ENCODE peak calls at places on chromosomes 6 and 20, in eight cellular contexts. One of them, this sample, is unnamed.

GRCh38 chr6:35178932-35179832 is 34.6 kb upstream of the SCUBE3 start:
- DNase-seq in suprapubic skin: peak
- DNase-seq in adrenal gland: no peak
- DNase-seq in body of pancreas: no peak
- DNase-seq in HFF-Myc: no peak
- DNase-seq in AG09309: no peak
- DNase-seq in nephron progenitor cell: no peak
- DNase-seq in osteocyte: no peak
- DNase-seq in this sample: no peak

GRCh38 chr20:43459022-43459942 is 1.6 kb downstream of the SRSF6 start:
- DNase-seq in body of pancreas: peak
- DNase-seq in nephron progenitor cell: peak
- DNase-seq in osteocyte: no peak
- DNase-seq in adrenal gland: peak
- DNase-seq in HFF-Myc: no peak
- DNase-seq in AG09309: no peak
- DNase-seq in suprapubic skin: peak
- DNase-seq in this sample: no peak

GRCh38 chr6:108531332-108531731 is 29.4 kb upstream of the FOXO3 start:
- DNase-seq in nephron progenitor cell: no peak
- DNase-seq in HFF-Myc: no peak
- DNase-seq in suprapubic skin: no peak
- DNase-seq in osteocyte: no peak
- DNase-seq in AG09309: no peak
- DNase-seq in adrenal gland: no peak
- DNase-seq in body of pancreas: no peak
- DNase-seq in this sample: no peak

GRCh38 chr6:5333653-5334052 is 72.3 kb downstream of the FARS2 start:
- DNase-seq in HFF-Myc: peak
- DNase-seq in nephron progenitor cell: no peak
- DNase-seq in suprapubic skin: no peak
- DNase-seq in adrenal gland: no peak
- DNase-seq in AG09309: peak
- DNase-seq in body of pancreas: no peak
- DNase-seq in osteocyte: no peak
- DNase-seq in this sample: no peak

GRCh38 chr6:155041781-155042279 is 46.7 kb downstream of the TIAM2 start:
- DNase-seq in AG09309: no peak
- DNase-seq in nephron progenitor cell: no peak
- DNase-seq in suprapubic skin: no peak
- DNase-seq in body of pancreas: peak
- DNase-seq in HFF-Myc: no peak
- DNase-seq in osteocyte: no peak
- DNase-seq in adrenal gland: no peak
- DNase-seq in this sample: no peak

GRCh38 chr6:89693207-89693606 is 54.7 kb upstream of the LYRM2 start:
- DNase-seq in body of pancreas: no peak
- DNase-seq in nephron progenitor cell: no peak
- DNase-seq in osteocyte: no peak
- DNase-seq in adrenal gland: no peak
- DNase-seq in HFF-Myc: no peak
- DNase-seq in AG09309: no peak
- DNase-seq in suprapubic skin: no peak
- DNase-seq in this sample: no peak

GRCh38 chr20:51562334-51563140 is 20.0 kb upstream of the NFATC2 start:
- DNase-seq in AG09309: peak
- DNase-seq in body of pancreas: peak
- DNase-seq in nephron progenitor cell: peak
- DNase-seq in osteocyte: peak
- DNase-seq in HFF-Myc: peak
- DNase-seq in adrenal gland: peak
- DNase-seq in suprapubic skin: peak
- DNase-seq in this sample: peak

GRCh38 chr20:1816384-1817381 is 78.5 kb upstream of the SIRPA start:
- DNase-seq in osteocyte: peak
- DNase-seq in body of pancreas: no peak
- DNase-seq in nephron progenitor cell: no peak
- DNase-seq in AG09309: peak
- DNase-seq in adrenal gland: peak
- DNase-seq in HFF-Myc: no peak
- DNase-seq in suprapubic skin: peak
- DNase-seq in this sample: no peak

GRCh38 chr6:169078399-169079145 is 175.1 kb downstream of the THBS2 start:
- DNase-seq in osteocyte: no peak
- DNase-seq in nephron progenitor cell: no peak
- DNase-seq in AG09309: no peak
- DNase-seq in adrenal gland: no peak
- DNase-seq in suprapubic skin: no peak
- DNase-seq in body of pancreas: no peak
- DNase-seq in HFF-Myc: no peak
- DNase-seq in this sample: no peak

GRCh38 chr6:132526461-132526860 is 11.6 kb upstream of the TAAR9 start:
- DNase-seq in suprapubic skin: no peak
- DNase-seq in adrenal gland: no peak
- DNase-seq in AG09309: no peak
- DNase-seq in HFF-Myc: no peak
- DNase-seq in nephron progenitor cell: no peak
- DNase-seq in body of pancreas: no peak
- DNase-seq in osteocyte: no peak
- DNase-seq in this sample: no peak

GRCh38 chr20:35561268-35561667 is 19.4 kb downstream of the ERGIC3 start:
- DNase-seq in nephron progenitor cell: peak
- DNase-seq in osteocyte: no peak
- DNase-seq in suprapubic skin: no peak
- DNase-seq in adrenal gland: no peak
- DNase-seq in AG09309: peak
- DNase-seq in body of pancreas: peak
- DNase-seq in HFF-Myc: peak
- DNase-seq in this sample: peak

GRCh38 chr6:86122086-86122485 is 479.4 kb upstream of the SYNCRIP start:
- DNase-seq in AG09309: no peak
- DNase-seq in osteocyte: no peak
- DNase-seq in nephron progenitor cell: no peak
- DNase-seq in body of pancreas: no peak
- DNase-seq in suprapubic skin: no peak
- DNase-seq in adrenal gland: no peak
- DNase-seq in HFF-Myc: no peak
- DNase-seq in this sample: no peak

GRCh38 chr6:56482525-56482924 is 160.2 kb downstream of the DST start:
- DNase-seq in nephron progenitor cell: no peak
- DNase-seq in suprapubic skin: no peak
- DNase-seq in AG09309: no peak
- DNase-seq in body of pancreas: peak
- DNase-seq in adrenal gland: no peak
- DNase-seq in HFF-Myc: no peak
- DNase-seq in osteocyte: no peak
- DNase-seq in this sample: no peak

GRCh38 chr20:21397341-21398108 is at the start of gene NKX2-4:
- DNase-seq in osteocyte: no peak
- DNase-seq in AG09309: no peak
- DNase-seq in nephron progenitor cell: peak
- DNase-seq in adrenal gland: no peak
- DNase-seq in suprapubic skin: no peak
- DNase-seq in HFF-Myc: no peak
- DNase-seq in body of pancreas: no peak
- DNase-seq in this sample: no peak

GRCh38 chr20:53666144-53666543 is 72.5 kb upstream of the ZNF217 start:
- DNase-seq in osteocyte: no peak
- DNase-seq in adrenal gland: no peak
- DNase-seq in body of pancreas: no peak
- DNase-seq in suprapubic skin: no peak
- DNase-seq in HFF-Myc: no peak
- DNase-seq in nephron progenitor cell: no peak
- DNase-seq in AG09309: no peak
- DNase-seq in this sample: no peak

GRCh38 chr6:66496659-66497058 is 789.6 kb upstream of the EYS start:
- DNase-seq in adrenal gland: no peak
- DNase-seq in osteocyte: no peak
- DNase-seq in HFF-Myc: no peak
- DNase-seq in suprapubic skin: no peak
- DNase-seq in AG09309: no peak
- DNase-seq in body of pancreas: no peak
- DNase-seq in nephron progenitor cell: no peak
- DNase-seq in this sample: no peak
- TF ChIP-seq CTCF in adrenal gland: peak
- TF ChIP-seq CTCF in osteocyte: peak
- TF ChIP-seq CTCF in HFF-Myc: no peak
- TF ChIP-seq CTCF in suprapubic skin: no peak
- TF ChIP-seq CTCF in AG09309: no peak
- TF ChIP-seq CTCF in body of pancreas: no peak
- TF ChIP-seq CTCF in nephron progenitor cell: peak
- TF ChIP-seq CTCF in this sample: peak

GRCh38 chr6:77825204-77825603 is 172.4 kb downstream of the MEI4 start:
- DNase-seq in adrenal gland: no peak
- DNase-seq in osteocyte: no peak
- DNase-seq in suprapubic skin: no peak
- DNase-seq in body of pancreas: no peak
- DNase-seq in AG09309: no peak
- DNase-seq in nephron progenitor cell: no peak
- DNase-seq in HFF-Myc: no peak
- DNase-seq in this sample: no peak
- TF ChIP-seq CTCF in adrenal gland: no peak
- TF ChIP-seq CTCF in osteocyte: no peak
- TF ChIP-seq CTCF in suprapubic skin: no peak
- TF ChIP-seq CTCF in body of pancreas: no peak
- TF ChIP-seq CTCF in AG09309: no peak
- TF ChIP-seq CTCF in nephron progenitor cell: no peak
- TF ChIP-seq CTCF in HFF-Myc: no peak
- TF ChIP-seq CTCF in this sample: no peak

DNA sequence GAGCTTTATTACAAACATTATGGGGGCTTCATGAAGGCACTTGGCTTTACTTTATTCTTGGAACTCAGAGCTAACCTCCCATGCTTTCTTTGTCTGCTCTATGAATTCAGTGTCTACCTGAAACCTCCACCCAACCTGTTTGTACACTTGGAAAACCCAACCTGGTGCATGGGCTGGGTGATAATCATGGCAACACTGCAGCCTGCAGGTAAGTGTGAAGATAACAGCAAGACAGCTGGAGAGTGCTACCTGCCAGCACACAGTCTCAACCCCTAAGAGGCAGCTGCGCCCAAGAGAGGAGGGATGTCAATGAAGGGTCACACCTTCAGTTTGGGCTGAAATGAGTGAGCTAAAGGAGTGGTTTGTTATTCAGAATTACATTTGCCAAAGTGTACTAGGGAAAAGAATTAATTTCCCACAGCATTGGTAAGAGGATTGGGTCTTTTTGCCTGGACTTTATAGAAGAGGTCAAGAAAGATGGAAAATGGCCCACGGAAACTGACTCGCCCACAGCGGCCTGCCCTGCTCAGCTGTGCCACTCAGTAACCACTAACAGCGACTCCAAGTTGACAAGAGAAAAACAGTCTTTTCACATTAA is 24.4 kb downstream of the FOXQ1 start:
- DNase-seq in suprapubic skin: no peak
- DNase-seq in HFF-Myc: no peak
- DNase-seq in body of pancreas: peak
- DNase-seq in AG09309: no peak
- DNase-seq in osteocyte: no peak
- DNase-seq in adrenal gland: no peak
- DNase-seq in nephron progenitor cell: no peak
- DNase-seq in this sample: no peak
- TF ChIP-seq CTCF in suprapubic skin: peak
- TF ChIP-seq CTCF in HFF-Myc: peak
- TF ChIP-seq CTCF in body of pancreas: peak
- TF ChIP-seq CTCF in AG09309: peak
- TF ChIP-seq CTCF in osteocyte: no peak
- TF ChIP-seq CTCF in adrenal gland: no peak
- TF ChIP-seq CTCF in nephron progenitor cell: peak
- TF ChIP-seq CTCF in this sample: peak

DNA sequence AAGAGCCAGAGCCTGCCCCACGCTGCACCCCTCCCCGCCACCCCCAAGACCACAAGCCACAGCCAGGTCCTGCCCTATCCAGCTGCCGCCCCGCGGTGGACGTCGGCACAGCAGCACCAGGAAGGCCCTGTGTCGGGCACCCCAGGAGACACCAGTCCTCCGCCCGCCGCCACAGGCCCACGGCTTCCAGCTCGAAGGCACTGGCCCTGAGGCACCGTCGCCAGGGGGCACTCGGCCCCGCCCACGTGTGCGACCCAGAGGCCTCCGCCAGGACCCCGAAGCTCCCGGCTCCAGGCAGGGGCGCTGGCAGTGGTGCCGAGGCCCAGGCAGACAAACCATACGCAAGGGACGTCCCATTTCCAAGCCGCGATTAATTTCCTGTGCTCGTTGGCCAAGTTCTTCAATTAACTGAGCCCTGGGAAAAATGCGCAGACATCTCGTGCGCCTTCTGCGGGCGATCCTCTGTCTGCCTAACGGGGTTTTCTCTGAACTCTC is 19.4 kb downstream of the KCNQ2 start:
- DNase-seq in osteocyte: no peak
- DNase-seq in nephron progenitor cell: no peak
- DNase-seq in HFF-Myc: no peak
- DNase-seq in suprapubic skin: no peak
- DNase-seq in body of pancreas: no peak
- DNase-seq in AG09309: no peak
- DNase-seq in adrenal gland: no peak
- DNase-seq in this sample: no peak
- TF ChIP-seq CTCF in osteocyte: no peak
- TF ChIP-seq CTCF in nephron progenitor cell: no peak
- TF ChIP-seq CTCF in HFF-Myc: no peak
- TF ChIP-seq CTCF in suprapubic skin: no peak
- TF ChIP-seq CTCF in body of pancreas: no peak
- TF ChIP-seq CTCF in AG09309: peak
- TF ChIP-seq CTCF in adrenal gland: no peak
- TF ChIP-seq CTCF in this sample: no peak

DNA sequence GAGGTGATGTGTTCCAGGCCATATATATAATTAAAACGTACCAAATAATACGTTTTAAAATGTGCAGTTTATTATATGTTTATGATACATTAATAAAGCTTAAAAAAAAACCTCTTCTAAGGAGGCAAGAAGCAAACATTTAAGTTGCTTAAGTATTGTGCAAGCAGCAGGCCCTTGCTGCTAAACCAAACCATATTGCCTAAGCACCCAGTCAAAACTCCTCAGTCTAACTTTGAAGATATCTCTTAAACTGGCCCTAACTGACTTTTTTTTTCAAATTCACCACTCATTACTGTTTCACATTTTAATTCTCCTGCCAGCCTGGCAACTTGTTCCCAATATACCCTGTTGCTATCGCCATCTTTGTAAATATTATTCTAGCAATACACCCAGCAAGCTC is 60.9 kb downstream of the C6orf58 start:
- DNase-seq in adrenal gland: no peak
- DNase-seq in suprapubic skin: no peak
- DNase-seq in AG09309: peak
- DNase-seq in HFF-Myc: no peak
- DNase-seq in osteocyte: no peak
- DNase-seq in nephron progenitor cell: no peak
- DNase-seq in body of pancreas: no peak
- DNase-seq in this sample: no peak
- TF ChIP-seq CTCF in adrenal gland: no peak
- TF ChIP-seq CTCF in suprapubic skin: no peak
- TF ChIP-seq CTCF in AG09309: no peak
- TF ChIP-seq CTCF in HFF-Myc: no peak
- TF ChIP-seq CTCF in osteocyte: no peak
- TF ChIP-seq CTCF in nephron progenitor cell: no peak
- TF ChIP-seq CTCF in body of pancreas: no peak
- TF ChIP-seq CTCF in this sample: no peak

GRCh38 chr6:54827010-54827409 is 19.6 kb upstream of the FAM83B start:
- DNase-seq in HFF-Myc: no peak
- DNase-seq in nephron progenitor cell: no peak
- DNase-seq in osteocyte: no peak
- DNase-seq in suprapubic skin: no peak
- DNase-seq in AG09309: no peak
- DNase-seq in body of pancreas: no peak
- DNase-seq in adrenal gland: no peak
- DNase-seq in this sample: no peak
- TF ChIP-seq CTCF in HFF-Myc: no peak
- TF ChIP-seq CTCF in nephron progenitor cell: no peak
- TF ChIP-seq CTCF in osteocyte: no peak
- TF ChIP-seq CTCF in suprapubic skin: no peak
- TF ChIP-seq CTCF in AG09309: no peak
- TF ChIP-seq CTCF in body of pancreas: no peak
- TF ChIP-seq CTCF in adrenal gland: no peak
- TF ChIP-seq CTCF in this sample: no peak